ENCODE peak calls at places on chromosomes 1 and 21, in four cellular contexts. Z is A549, H is left ventricle myocardium inferior, D is left lung. K is an unnamed sample. For H3K9me3, the result is how much of the 10 kb centered on the place peaks cover.

GRCh38 chr1:202589190-202589680 is 121.0 kb downstream of the SYT2 start:
- DNase-seq in Z (peak), H (peak), D (no peak), K (peak)

GRCh38 chr1:117673405-117673804 is 67.6 kb downstream of the TENT5C start:
- DNase-seq in Z (no peak), H (no peak), D (no peak), K (no peak)

GRCh38 chr21:41965447-41966340 is 11.9 kb upstream of the C2CD2 start:
- DNase-seq in Z (no peak), H (no peak), D (no peak), K (no peak)

GRCh38 chr1:6035719-6036118 is 10.0 kb upstream of the KCNAB2 start:
- DNase-seq in Z (no peak), H (no peak), D (no peak), K (no peak)

GRCh38 chr1:203084588-203085527 is 954 bp downstream of the MYOG start:
- DNase-seq in Z (no peak), H (no peak), D (no peak), K (no peak)

GRCh38 chr1:17791055-17791390 is 35.9 kb downstream of the ACTL8 start:
- DNase-seq in Z (no peak), H (no peak), D (no peak), K (no peak)

GRCh38 chr1:32680642-32681041 is 21.9 kb downstream of the SYNC start:
- DNase-seq in Z (no peak), H (no peak), D (no peak), K (no peak)

GRCh38 chr1:59498640-59499039 is 201.7 kb downstream of the FGGY start:
- DNase-seq in Z (no peak), H (no peak), D (no peak), K (no peak)

GRCh38 chr1:159765806-159766205 is 15.0 kb upstream of the DUSP23 start:
- DNase-seq in Z (no peak), H (no peak), D (no peak), K (peak)

GRCh38 chr1:165894591-165894990 is 67.2 kb downstream of the UCK2 start:
- DNase-seq in Z (no peak), H (no peak), D (no peak), K (no peak)

GRCh38 chr1:223175032-223175431 is 32.0 kb upstream of the TLR5 start:
- DNase-seq in Z (no peak), H (no peak), D (no peak), K (peak)

GRCh38 chr1:84569216-84569615 is 5.0 kb downstream of the CTBS start:
- DNase-seq in Z (no peak), H (no peak), D (no peak), K (no peak)

GRCh38 chr1:180026556-180026955 is 71.9 kb downstream of the CEP350 start:
- DNase-seq in Z (no peak), H (no peak), D (no peak), K (no peak)

GRCh38 chr21:31243611-31244010 is 100.5 kb downstream of the TIAM1 start:
- DNase-seq in Z (no peak), H (no peak), D (no peak), K (no peak)

GRCh38 chr1:91120915-91121314 is 99.1 kb upstream of the ZNF644 start:
- DNase-seq in Z (no peak), H (no peak), D (no peak), K (no peak)

GRCh38 chr1:56584910-56585528 is 5.7 kb upstream of the PLPP3 start:
- DNase-seq in Z (peak), H (no peak), D (no peak), K (no peak)

GRCh38 chr1:79982218-79982617 is 975.7 kb upstream of the ADGRL4 start:
- DNase-seq in Z (no peak), H (peak), D (no peak), K (no peak)

GRCh38 chr1:244211559-244211944 is 160.5 kb downstream of the ZBTB18 start:
- DNase-seq in Z (no peak), H (no peak), D (no peak), K (no peak)

GRCh38 chr1:29590583-29591555 is 354.5 kb downstream of the PTPRU start:
- DNase-seq in Z (no peak), H (no peak), D (no peak), K (no peak)

GRCh38 chr1:157539568-157539967 is 12.7 kb downstream of the FCRL5 start:
- DNase-seq in Z (no peak), H (no peak), D (no peak), K (no peak)

GRCh38 chr1:14896381-14897079 is 257.0 kb upstream of the TMEM51 start:
- DNase-seq in Z (no peak), H (no peak), D (no peak), K (no peak)

GRCh38 chr1:98304888-98305287 is 356.6 kb upstream of the SNX7 start:
- DNase-seq in Z (no peak), H (no peak), D (no peak), K (no peak)

GRCh38 chr1:23646086-23646485 is 45.5 kb upstream of the RPL11 start:
- DNase-seq in Z (no peak), H (no peak), D (no peak), K (no peak)

GRCh38 chr21:45970674-45971486 is 10.7 kb upstream of the COL6A1 start:
- DNase-seq in Z (peak), H (peak), D (peak), K (peak)

GRCh38 chr1:215660259-215660658 is 93.2 kb downstream of the KCTD3 start:
- DNase-seq in Z (no peak), H (no peak), D (no peak), K (no peak)

GRCh38 chr1:63914241-63914640 is 140.4 kb downstream of the ROR1 start:
- DNase-seq in Z (no peak), H (no peak), D (no peak), K (no peak)

GRCh38 chr1:9589144-9589718 is 520 bp downstream of the TMEM201 start:
- DNase-seq in Z (no peak), H (no peak), D (peak), K (no peak)

GRCh38 chr1:46612937-46613660 is 3.5 kb downstream of the MOB3C start:
- DNase-seq in Z (no peak), H (peak), D (peak), K (no peak)

GRCh38 chr1:226201029-226201593 is 14.6 kb upstream of the ACBD3 start:
- DNase-seq in Z (no peak), H (no peak), D (no peak), K (no peak)

GRCh38 chr21:24197132-24197643 is 1410.1 kb downstream of the MRPL39 start:
- DNase-seq in Z (no peak), H (no peak), D (no peak), K (no peak)
- H3K9me3 ChIP-seq in Z (under half), H (under half), D (under half), K (under half)

DNA sequence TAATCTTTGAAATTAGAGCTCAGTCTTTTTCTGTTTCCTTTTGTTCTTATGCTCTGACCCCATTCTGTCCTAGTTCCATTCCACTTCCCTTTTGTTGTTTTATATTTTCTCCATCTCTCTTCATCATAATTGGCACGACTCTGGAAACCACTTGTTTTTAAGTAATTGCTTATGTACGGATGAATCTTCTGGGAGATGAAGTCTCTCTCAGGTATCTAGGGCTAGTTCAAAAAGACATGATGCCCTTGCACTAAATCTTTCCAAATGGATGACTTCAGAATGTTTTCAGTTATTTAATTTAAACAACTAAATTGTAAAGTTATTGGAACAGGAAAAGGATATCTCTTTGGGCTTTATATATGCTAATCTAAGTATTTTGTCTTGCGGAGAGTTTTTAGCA is at the start of gene OR6F1:
- DNase-seq in Z (no peak), H (no peak), D (no peak), K (no peak)
- H3K9me3 ChIP-seq in Z (under half), H (under half), D (under half), K (under half)

DNA sequence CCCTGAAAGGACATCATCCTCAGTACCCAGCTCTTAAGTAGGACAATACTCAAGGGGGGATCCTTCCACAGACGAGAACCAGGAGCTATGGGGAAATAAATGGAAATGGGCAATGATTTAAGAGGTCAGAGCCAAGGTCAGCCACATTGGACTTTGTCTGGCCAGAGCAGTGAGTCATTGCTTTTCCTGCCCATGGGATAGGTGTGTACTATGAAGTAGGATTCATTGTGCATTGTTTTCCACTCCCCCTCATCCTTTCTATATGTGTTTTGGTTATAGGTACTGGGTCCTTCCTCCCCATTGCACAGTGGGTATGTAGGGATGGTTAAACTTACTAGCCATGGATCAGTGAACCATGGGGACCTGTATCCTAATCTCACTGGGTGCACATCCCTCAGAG is 328.9 kb upstream of the USP25 start:
- DNase-seq in Z (no peak), H (no peak), D (no peak), K (no peak)
- H3K9me3 ChIP-seq in Z (under half), H (under half), D (under half), K (under half)

DNA sequence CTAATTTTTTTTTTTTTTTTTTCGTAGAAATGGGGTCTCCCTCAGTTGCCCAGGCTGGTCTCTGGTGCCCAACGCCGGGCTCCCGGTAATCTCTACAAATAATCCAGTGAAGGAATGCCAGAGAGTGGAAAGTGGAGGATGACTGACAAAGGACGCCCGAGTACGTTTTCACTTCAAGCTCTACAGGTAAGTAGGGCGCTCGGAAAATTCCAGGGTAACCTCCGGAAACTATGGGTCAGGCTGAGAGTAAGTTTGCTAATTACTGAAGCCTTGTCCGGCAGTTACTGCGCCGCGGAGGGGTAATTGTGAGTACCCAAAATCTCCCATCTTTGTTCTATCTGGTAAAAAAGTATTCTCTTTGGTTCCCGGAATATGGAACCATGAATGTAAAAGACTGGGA is 1.8 kb upstream of the ZNF669 start:
- DNase-seq in Z (no peak), H (no peak), D (no peak), K (no peak)
- H3K9me3 ChIP-seq in Z (half or more), H (under half), D (under half), K (under half)

DNA sequence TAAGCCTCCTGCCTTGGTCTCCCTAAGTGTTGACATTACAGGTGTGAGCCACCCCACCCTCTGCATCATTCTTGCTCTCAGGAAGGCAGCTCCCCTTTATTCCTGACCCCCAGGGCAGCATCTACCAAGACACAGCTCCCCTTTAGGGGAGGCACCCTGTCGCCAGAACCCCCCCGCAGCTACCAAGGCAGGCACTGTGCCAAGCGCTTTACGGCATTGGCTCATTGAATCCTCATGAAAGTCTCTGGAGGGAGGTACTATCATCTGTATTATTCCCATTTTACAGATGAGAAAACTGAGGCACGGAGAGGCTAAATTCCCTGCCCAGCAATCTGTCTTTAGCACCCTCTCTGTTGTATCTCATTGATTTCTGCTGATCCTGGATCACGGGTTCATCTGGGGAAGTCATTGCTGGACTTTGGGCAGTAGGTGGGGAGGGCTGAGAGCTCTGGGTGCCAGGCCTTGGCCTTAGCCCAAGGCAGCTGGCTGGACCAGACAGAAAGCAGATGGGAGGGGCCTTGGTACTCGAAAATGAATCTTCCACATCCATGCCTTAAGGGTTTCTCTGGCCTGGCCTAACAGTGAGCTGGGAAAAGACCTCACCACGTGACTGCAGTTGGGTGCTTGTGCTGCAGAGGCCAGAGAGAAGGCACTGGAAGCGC is 5.9 kb downstream of the PLOD1 start:
- DNase-seq in Z (no peak), H (peak), D (no peak), K (peak)
- H3K9me3 ChIP-seq in Z (under half), H (under half), D (under half), K (under half)

K was measured in right lobe of liver.